ENCODE peak calls at places on chromosomes 3 and 15, in eight cellular contexts. A is hepatocyte, Z is PC-9, D is H9, Y is body of pancreas, M is right cardiac atrium, I is astrocyte, U is substantia nigra. V is an unnamed sample.

GRCh38 chr15:57364282-57365007 is 11.9 kb upstream of the CGNL1 start:
- DNase-seq in A (no peak), Z (no peak), D (peak), Y (no peak), M (peak), I (no peak), U (no peak), V (no peak)

GRCh38 chr15:73957785-73958184 is 31.5 kb downstream of the LOXL1 start:
- DNase-seq in A (no peak), Z (no peak), D (no peak), Y (no peak), M (no peak), I (no peak), U (no peak), V (no peak)

GRCh38 chr3:149454746-149455145 is 19.8 kb upstream of the TM4SF4 start:
- DNase-seq in A (no peak), Z (peak), D (no peak), Y (no peak), M (no peak), I (peak), U (no peak), V (peak)

GRCh38 chr15:51267714-51268105 is 70.7 kb downstream of the CYP19A1 start:
- DNase-seq in A (no peak), Z (no peak), D (peak), Y (peak), M (peak), I (no peak), U (no peak), V (no peak)

GRCh38 chr15:66477011-66477410 is 20.6 kb downstream of the SNAPC5 start:
- DNase-seq in A (no peak), Z (no peak), D (no peak), Y (no peak), M (no peak), I (no peak), U (no peak), V (no peak)

GRCh38 chr15:76330281-76330680 is 6.3 kb upstream of the ISL2 start:
- DNase-seq in A (no peak), Z (no peak), D (peak), Y (peak), M (peak), I (no peak), U (no peak), V (no peak)

GRCh38 chr3:10349801-10350200 is 28.9 kb upstream of the SEC13 start:
- DNase-seq in A (no peak), Z (no peak), D (no peak), Y (no peak), M (no peak), I (no peak), U (no peak), V (no peak)

GRCh38 chr3:127390365-127391025 is 102.6 kb upstream of the PRR20G start:
- DNase-seq in A (no peak), Z (no peak), D (no peak), Y (no peak), M (no peak), I (no peak), U (no peak), V (no peak)

GRCh38 chr15:73440571-73440970 is 2.4 kb upstream of the REC114 start:
- DNase-seq in A (no peak), Z (no peak), D (no peak), Y (no peak), M (no peak), I (no peak), U (no peak), V (no peak)

GRCh38 chr15:60889506-60889905 is 339.6 kb downstream of the RORA start:
- DNase-seq in A (no peak), Z (no peak), D (no peak), Y (no peak), M (no peak), I (no peak), U (no peak), V (no peak)

GRCh38 chr3:126135398-126136076 is 44.8 kb downstream of the ALDH1L1 start:
- DNase-seq in A (no peak), Z (no peak), D (peak), Y (peak), M (no peak), I (no peak), U (no peak), V (no peak)

GRCh38 chr3:150351398-150351797 is 56.7 kb upstream of the TSC22D2 start:
- DNase-seq in A (no peak), Z (no peak), D (no peak), Y (no peak), M (no peak), I (no peak), U (no peak), V (no peak)

GRCh38 chr15:62035256-62035908 is 24.9 kb downstream of the VPS13C start:
- DNase-seq in A (no peak), Z (no peak), D (no peak), Y (no peak), M (no peak), I (peak), U (no peak), V (peak)

GRCh38 chr3:184218814-184219213 is 10.6 kb upstream of the VWA5B2 start:
- DNase-seq in A (no peak), Z (no peak), D (no peak), Y (no peak), M (no peak), I (no peak), U (no peak), V (no peak)

GRCh38 chr3:195558602-195559001 is 15.5 kb upstream of the PPP1R2 start:
- DNase-seq in A (peak), Z (peak), D (no peak), Y (peak), M (no peak), I (no peak), U (no peak), V (no peak)

GRCh38 chr3:161208931-161209330 is 12.2 kb upstream of the NMD3 start:
- DNase-seq in A (no peak), Z (no peak), D (peak), Y (no peak), M (peak), I (no peak), U (no peak), V (no peak)

GRCh38 chr3:34008191-34008590 is 209.8 kb downstream of the PDCD6IP start:
- DNase-seq in A (no peak), Z (no peak), D (peak), Y (no peak), M (no peak), I (peak), U (no peak), V (no peak)

GRCh38 chr15:22861151-22861550 is 22.7 kb downstream of the NIPA2 start:
- DNase-seq in A (no peak), Z (no peak), D (no peak), Y (no peak), M (no peak), I (no peak), U (no peak), V (no peak)
- H3K27ac ChIP-seq in A (no peak), Z (no peak), D (no peak), Y (no peak), M (no peak), I (no peak), U (no peak), V (no peak)

GRCh38 chr3:99938270-99938955 is 120.8 kb downstream of the CMSS1 start:
- DNase-seq in A (no peak), Z (no peak), D (no peak), Y (no peak), M (no peak), I (peak), U (no peak), V (no peak)

GRCh38 chr3:99931059-99931458 is 113.4 kb downstream of the CMSS1 start:
- DNase-seq in A (no peak), Z (no peak), D (no peak), Y (no peak), M (no peak), I (no peak), U (no peak), V (no peak)

GRCh38 chr3:99939834-99940233 is 122.2 kb downstream of the CMSS1 start:
- DNase-seq in A (no peak), Z (no peak), D (no peak), Y (no peak), M (no peak), I (no peak), U (no peak), V (no peak)

GRCh38 chr3:99933971-99934750 is 116.5 kb downstream of the CMSS1 start:
- DNase-seq in A (no peak), Z (no peak), D (no peak), Y (no peak), M (no peak), I (no peak), U (no peak), V (no peak)

DNA sequence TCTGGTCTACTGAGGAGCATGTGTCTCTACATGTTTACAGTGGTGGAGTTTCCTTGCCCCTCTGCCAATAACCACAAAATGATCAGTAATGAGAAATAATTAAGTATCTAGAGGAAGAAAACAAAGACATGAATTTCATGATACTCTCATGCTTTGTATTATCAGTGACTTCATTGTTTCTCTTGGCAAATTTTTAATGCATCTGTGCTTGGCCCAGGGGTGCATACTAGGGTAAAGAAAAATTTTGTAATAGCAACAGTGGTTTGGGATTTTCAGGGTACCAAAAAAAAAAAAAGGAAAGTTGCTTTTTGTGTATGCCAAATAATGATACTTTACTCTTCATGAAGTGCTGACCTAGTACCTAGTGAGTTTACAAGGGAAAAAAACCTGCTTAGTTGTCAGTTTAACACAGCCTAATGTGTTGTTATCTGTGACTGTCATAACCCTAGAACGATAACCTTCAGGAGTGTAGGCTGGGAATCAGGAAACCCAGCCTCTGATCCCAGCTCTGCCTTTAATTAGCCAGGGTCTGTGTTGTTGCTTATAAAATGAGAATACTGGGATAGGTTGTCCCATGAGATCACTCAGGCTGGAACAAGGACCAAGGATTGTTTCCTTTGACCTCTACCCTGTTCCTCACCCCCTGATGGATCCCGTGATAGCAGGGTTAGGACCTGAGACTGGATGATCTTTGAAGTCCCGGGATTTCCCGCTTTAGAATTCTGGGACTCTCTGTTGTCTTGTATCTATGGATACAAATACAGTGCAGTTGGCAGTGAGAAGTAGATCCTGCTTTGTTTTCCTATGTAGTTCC is 117.5 kb downstream of the CMSS1 start:
- DNase-seq in A (peak), Z (no peak), D (no peak), Y (no peak), M (no peak), I (no peak), U (no peak), V (no peak)
- H3K27ac ChIP-seq in A (peak), Z (no peak), D (no peak), Y (no peak), M (peak), I (no peak), U (no peak), V (no peak)

GRCh38 chr3:12471228-12471627 is 13.1 kb upstream of the TSEN2 start:
- DNase-seq in A (peak), Z (peak), D (no peak), Y (no peak), M (no peak), I (no peak), U (no peak), V (no peak)

GRCh38 chr3:12468276-12468675 is 16.0 kb upstream of the TSEN2 start:
- DNase-seq in A (no peak), Z (no peak), D (no peak), Y (no peak), M (no peak), I (no peak), U (no peak), V (no peak)

GRCh38 chr3:12470680-12471079 is 13.6 kb upstream of the TSEN2 start:
- DNase-seq in A (no peak), Z (no peak), D (no peak), Y (no peak), M (no peak), I (no peak), U (no peak), V (no peak)

GRCh38 chr3:12468757-12469156 is 15.5 kb upstream of the TSEN2 start:
- DNase-seq in A (no peak), Z (no peak), D (no peak), Y (no peak), M (no peak), I (peak), U (no peak), V (no peak)

GRCh38 chr3:12470111-12470510 is 14.2 kb upstream of the TSEN2 start:
- DNase-seq in A (no peak), Z (peak), D (no peak), Y (no peak), M (no peak), I (peak), U (no peak), V (no peak)
- H3K27ac ChIP-seq in A (no peak), Z (peak), D (no peak), Y (no peak), M (no peak), I (no peak), U (no peak), V (no peak)

GRCh38 chr3:171790574-171790897 is 19.7 kb downstream of the PLD1 start:
- DNase-seq in A (no peak), Z (no peak), D (no peak), Y (no peak), M (no peak), I (no peak), U (no peak), V (no peak)

GRCh38 chr3:171790898-171791694 is 19.2 kb downstream of the PLD1 start:
- DNase-seq in A (no peak), Z (no peak), D (no peak), Y (no peak), M (no peak), I (peak), U (no peak), V (no peak)

GRCh38 chr3:171792549-171792948 is 17.7 kb downstream of the PLD1 start:
- DNase-seq in A (no peak), Z (no peak), D (no peak), Y (no peak), M (no peak), I (no peak), U (no peak), V (no peak)

GRCh38 chr3:171789759-171790505 is 20.4 kb downstream of the PLD1 start:
- DNase-seq in A (no peak), Z (peak), D (no peak), Y (no peak), M (no peak), I (no peak), U (no peak), V (no peak)

GRCh38 chr3:171791695-171792082 is 18.6 kb downstream of the PLD1 start:
- DNase-seq in A (no peak), Z (peak), D (no peak), Y (no peak), M (peak), I (peak), U (no peak), V (no peak)
- H3K27ac ChIP-seq in A (peak), Z (peak), D (no peak), Y (no peak), M (no peak), I (peak), U (peak), V (no peak)